ENCODE peak calls at places on chromosomes 16 and 17, in seven cellular contexts. T, K, R, B, Q, Y and W are unnamed samples.

GRCh38 chr16:81214745-81215166 is 23.7 kb upstream of the BCO1 start:
- DNase-seq in T (peak), Q (peak), K (peak), Y (no peak), B (no peak), R (no peak), W (no peak)

GRCh38 chr16:12544477-12545291 is 259.0 kb downstream of the CPPED1 start:
- DNase-seq in R (no peak), Y (no peak), Q (no peak), K (no peak), T (peak), B (no peak), W (no peak)

GRCh38 chr17:333626-334396 is 18.8 kb downstream of the RPH3AL start:
- DNase-seq in R (no peak), K (no peak), Y (peak), B (peak), T (no peak), Q (peak), W (no peak)

GRCh38 chr17:21381076-21381706 is 5.0 kb downstream of the KCNJ12 start:
- DNase-seq in K (no peak), Q (no peak), B (no peak), R (no peak), T (no peak), Y (peak), W (no peak)

GRCh38 chr17:83144421-83145357 is 65.3 kb downstream of the METRNL start:
- DNase-seq in B (peak), K (no peak), R (no peak), T (no peak), Y (peak), Q (no peak), W (no peak)

GRCh38 chr17:15106540-15106939 is 158.6 kb downstream of the PMP22 start:
- DNase-seq in Y (no peak), K (peak), T (no peak), Q (no peak), R (no peak), B (no peak), W (no peak)

GRCh38 chr17:3556905-3557767 is 476 bp downstream of the TRPV3 start:
- DNase-seq in B (no peak), R (no peak), T (peak), K (no peak), Y (no peak), Q (no peak), W (peak)

GRCh38 chr16:88526906-88527185 is 43.4 kb upstream of the ZC3H18 start:
- DNase-seq in K (no peak), B (no peak), T (no peak), R (no peak), Y (no peak), Q (no peak), W (no peak)

GRCh38 chr17:17970699-17971430 is 1.3 kb downstream of the TOM1L2 start:
- DNase-seq in Q (no peak), T (no peak), B (no peak), Y (no peak), R (no peak), K (no peak), W (no peak)

DNA sequence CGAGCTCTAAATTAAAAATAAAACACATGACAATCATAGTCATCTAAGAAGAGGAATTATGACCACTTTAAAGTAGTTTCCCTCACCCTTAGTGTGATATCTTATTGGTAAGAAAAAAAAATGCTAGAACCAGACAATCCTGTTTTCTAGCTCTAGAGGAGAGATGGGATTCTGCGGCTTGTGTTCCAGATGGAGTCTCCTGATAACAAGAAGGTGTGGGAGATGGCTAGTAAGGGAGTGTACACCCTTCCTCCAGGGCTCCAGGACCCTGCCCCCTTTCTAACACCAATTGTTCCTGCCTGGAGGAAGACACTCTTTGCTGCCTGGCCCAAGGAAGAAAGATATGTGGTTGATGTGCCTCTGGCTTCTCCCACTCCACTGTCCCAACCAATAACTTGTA is 68.8 kb upstream of the FBXO47 start:
- DNase-seq in R (no peak), K (no peak), Y (no peak), Q (no peak), T (no peak), B (no peak), W (no peak)
- TF ChIP-seq CTCF in R (no peak), K (no peak), Y (no peak), Q (no peak), T (no peak), B (no peak), W (no peak)

DNA sequence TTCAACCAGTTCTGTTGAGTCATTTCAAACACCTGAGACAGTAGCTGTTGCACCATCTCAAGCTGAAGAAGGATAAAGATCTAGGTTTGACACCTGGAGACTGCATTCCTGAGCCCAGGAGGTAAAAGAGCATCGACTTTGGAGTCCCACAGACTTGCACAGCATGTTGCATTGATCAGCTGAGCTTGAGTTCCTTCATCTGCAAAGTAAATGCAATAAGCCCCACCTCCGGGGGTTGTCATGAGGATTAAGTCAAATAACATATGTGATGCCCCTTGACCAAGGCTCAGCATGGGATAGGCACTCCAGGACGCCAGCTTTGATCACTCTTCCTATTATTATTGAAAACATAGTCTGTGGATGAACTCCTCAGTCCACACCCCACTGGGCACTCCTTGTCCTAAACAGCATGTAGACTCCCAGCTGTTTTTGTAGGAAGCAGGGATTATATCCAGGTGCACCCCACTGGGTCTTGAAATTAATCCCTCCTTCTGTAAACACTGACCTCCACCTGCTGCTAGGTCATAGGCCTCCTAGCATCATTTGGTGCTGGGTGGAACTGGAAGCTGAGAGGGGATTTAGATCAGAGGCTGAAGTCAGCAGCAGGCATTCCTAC is 258.9 kb downstream of the HS3ST4 start:
- DNase-seq in K (no peak), T (no peak), Q (peak), B (no peak), R (no peak), Y (no peak), W (no peak)
- TF ChIP-seq CTCF in K (no peak), T (no peak), Q (no peak), B (no peak), R (no peak), Y (no peak), W (no peak)

GRCh38 chr16:60991886-60992285 is 1044.4 kb downstream of the CDH8 start:
- DNase-seq in Y (no peak), K (no peak), B (no peak), T (no peak), Q (peak), R (no peak), W (no peak)
- TF ChIP-seq CTCF in Y (no peak), K (no peak), B (no peak), T (no peak), Q (peak), R (no peak), W (no peak)

GRCh38 chr16:4409081-4409932 is 7.1 kb downstream of the CORO7 start:
- DNase-seq in K (no peak), Y (no peak), T (no peak), R (no peak), B (no peak), Q (peak), W (no peak)
- TF ChIP-seq CTCF in K (no peak), Y (no peak), T (no peak), R (no peak), B (no peak), Q (peak), W (no peak)

DNA sequence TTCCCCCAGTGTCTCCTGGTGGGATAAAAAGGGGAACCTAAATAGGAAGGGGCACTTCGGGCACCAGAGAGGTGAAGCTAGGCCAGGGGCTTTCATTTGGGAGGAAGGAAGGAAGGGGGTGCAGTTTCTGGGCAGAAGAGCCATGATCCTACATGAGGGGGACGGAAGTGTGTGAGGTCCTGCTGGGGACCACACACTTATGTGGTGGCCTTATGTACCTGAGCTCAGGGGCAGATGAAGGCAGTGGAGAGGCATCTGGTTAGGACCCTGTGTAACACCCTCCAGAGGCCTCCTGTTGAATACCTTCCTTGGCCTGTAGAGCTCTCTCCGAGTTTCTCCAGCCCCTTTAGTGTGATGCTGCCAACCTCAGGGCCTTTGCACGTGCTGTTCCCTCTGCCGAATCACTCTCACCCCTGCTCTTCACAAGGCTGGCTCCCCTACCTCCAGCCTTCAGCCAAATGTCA is 21.2 kb downstream of the IGFBP4 start:
- DNase-seq in B (no peak), Q (peak), R (no peak), T (no peak), K (no peak), Y (no peak), W (no peak)
- TF ChIP-seq CTCF in B (no peak), Q (no peak), R (no peak), T (no peak), K (no peak), Y (no peak), W (no peak)

GRCh38 chr16:48905632-48906031 is 295.7 kb upstream of the N4BP1 start:
- DNase-seq in B (no peak), Q (no peak), Y (no peak), T (no peak), K (no peak), R (no peak), W (no peak)

GRCh38 chr16:48899500-48899899 is 289.5 kb upstream of the N4BP1 start:
- DNase-seq in K (no peak), Y (no peak), R (no peak), B (no peak), Q (no peak), T (no peak), W (no peak)

GRCh38 chr16:48903054-48903453 is 293.1 kb upstream of the N4BP1 start:
- DNase-seq in Q (peak), R (no peak), Y (no peak), B (no peak), T (no peak), K (no peak), W (no peak)

GRCh38 chr16:48904333-48904732 is 294.4 kb upstream of the N4BP1 start:
- DNase-seq in B (no peak), Y (no peak), T (no peak), Q (no peak), R (no peak), K (no peak), W (no peak)

GRCh38 chr16:48901712-48902374 is 291.9 kb upstream of the N4BP1 start:
- DNase-seq in K (peak), T (peak), Y (no peak), Q (peak), B (no peak), R (no peak), W (no peak)
- TF ChIP-seq CTCF in K (peak), T (no peak), Y (no peak), Q (peak), B (no peak), R (no peak), W (no peak)

GRCh38 chr16:3080024-3080423 is 14.6 kb downstream of the IL32 start:
- DNase-seq in K (no peak), T (no peak), Q (no peak), B (no peak), Y (peak), R (peak), W (no peak)
- TF ChIP-seq CTCF in K (no peak), T (no peak), Q (no peak), B (no peak), Y (no peak), R (no peak), W (no peak)